ENCODE peak calls at places on chromosome X, in four cellular contexts. Q is substantia nigra; T is islet precursor cell; B is stimulated activated CD4-positive, alpha-beta T cell treated with anti-CD3 and anti-CD28 coated beads, Interleukin-15, amount 100 ng/mL, for 1 hour. D is an unnamed sample.

GRCh38 chrX:41303013-41303412 is 30.9 kb upstream of the DDX3X start:
- DNase-seq in Q (no peak), T (no peak), B (no peak), D (no peak)

GRCh38 chrX:19857131-19857530 is 30.3 kb downstream of the SH3KBP1 start:
- DNase-seq in Q (no peak), T (no peak), B (no peak), D (no peak)

GRCh38 chrX:80984118-80984517 is 174.4 kb upstream of the BRWD3 start:
- DNase-seq in Q (no peak), T (no peak), B (no peak), D (no peak)

GRCh38 chrX:13263560-13264251 is 56.1 kb downstream of the ATXN3L start:
- DNase-seq in Q (no peak), T (no peak), B (no peak), D (no peak)

GRCh38 chrX:114924846-114925245 is 92.6 kb downstream of the IL13RA2 start:
- DNase-seq in Q (no peak), T (no peak), B (no peak), D (no peak)

GRCh38 chrX:54411732-54412131 is 28.5 kb upstream of the TSR2 start:
- DNase-seq in Q (no peak), T (no peak), B (no peak), D (no peak)

GRCh38 chrX:70754169-70754843 is 154.2 kb downstream of the TEX11 start:
- DNase-seq in Q (no peak), T (no peak), B (no peak), D (no peak)

GRCh38 chrX:55486736-55487135 is 2.9 kb downstream of the USP51 start:
- DNase-seq in Q (no peak), T (no peak), B (no peak), D (peak; percentile 8)

GRCh38 chrX:23503835-23504539 is 163.3 kb upstream of the PRDX4 start:
- DNase-seq in Q (no peak), T (peak; percentile 96), B (no peak), D (peak; percentile 84)

GRCh38 chrX:1807301-1807731 is 192.5 kb downstream of the ASMT start:
- DNase-seq in Q (no peak), T (peak; percentile 80), B (no peak), D (peak; percentile 81)

GRCh38 chrX:12441376-12442128 is 303.3 kb downstream of the FRMPD4 start:
- DNase-seq in Q (no peak), T (no peak), B (no peak), D (no peak)

GRCh38 chrX:9352683-9353430 is 112.0 kb upstream of the TBL1X start:
- DNase-seq in Q (no peak), T (no peak), B (no peak), D (no peak)

GRCh38 chrX:49884290-49884862 is 5.1 kb downstream of the USP27X start:
- DNase-seq in Q (peak; percentile 1), T (peak; percentile 78), B (no peak), D (peak; percentile 88)

GRCh38 chrX:117834076-117834475 is 282.5 kb downstream of the KLHL13 start:
- DNase-seq in Q (no peak), T (no peak), B (no peak), D (no peak)

GRCh38 chrX:56385336-56385735 is 153.2 kb downstream of the KLF8 start:
- DNase-seq in Q (no peak), T (no peak), B (no peak), D (no peak)

GRCh38 chrX:132442674-132443073 is 46.2 kb downstream of the MBNL3 start:
- DNase-seq in Q (no peak), T (no peak), B (no peak), D (no peak)

GRCh38 chrX:21319323-21319722 is 54.9 kb upstream of the CNKSR2 start:
- DNase-seq in Q (no peak), T (no peak), B (no peak), D (no peak)

GRCh38 chrX:31266172-31267076 is 194.6 kb upstream of the FTHL17 start:
- DNase-seq in Q (peak; percentile 0), T (peak; percentile 57), B (no peak), D (peak; percentile 79)

GRCh38 chrX:25034889-25035288 is 19.1 kb upstream of the ARX start:
- DNase-seq in Q (no peak), T (peak; percentile 67), B (no peak), D (peak; percentile 81)

GRCh38 chrX:18548996-18549395 is 122.9 kb downstream of the RS1 start:
- DNase-seq in Q (no peak), T (no peak), B (no peak), D (no peak)

GRCh38 chrX:120452131-120452530 is 17.0 kb downstream of the LAMP2 start:
- DNase-seq in Q (no peak), T (no peak), B (no peak), D (peak; percentile 70)

GRCh38 chrX:154074199-154074598 is 23.3 kb downstream of the MECP2 start:
- DNase-seq in Q (no peak), T (peak; percentile 65), B (no peak), D (peak; percentile 63)

GRCh38 chrX:2609431-2610238 is 81.5 kb upstream of the CD99 start:
- DNase-seq in Q (no peak), T (no peak), B (no peak), D (peak; percentile 73)

GRCh38 chrX:21725498-21725897 is 32.4 kb downstream of the SMPX start:
- DNase-seq in Q (no peak), T (no peak), B (no peak), D (no peak)

GRCh38 chrX:37998586-37999267 is 7.6 kb upstream of the SYTL5 start:
- DNase-seq in Q (no peak), T (no peak), B (no peak), D (no peak)

GRCh38 chrX:146907391-146908240 is 93.1 kb upstream of the CXorf51A start:
- DNase-seq in Q (no peak), T (peak; percentile 45), B (no peak), D (no peak)

GRCh38 chrX:57587607-57588006 is 4.2 kb upstream of the ZXDB start:
- DNase-seq in Q (no peak), T (no peak), B (no peak), D (no peak)

GRCh38 chrX:119477812-119478232 is 9.6 kb downstream of the SLC25A5 start:
- DNase-seq in Q (no peak), T (no peak), B (no peak), D (peak; percentile 19)

D was measured in endodermal cell.